ENCODE peak calls at places on chromosomes 6 and 20, in four cellular contexts. X, M, I and U are unnamed samples.

GRCh38 chr6:35776364-35777215 is at the start of gene CLPSL2:
- DNase-seq in X (peak), M (peak), I (peak), U (no peak)

GRCh38 chr20:1119128-1119505 is 715 bp downstream of the PSMF1 start:
- DNase-seq in X (peak), M (no peak), I (no peak), U (no peak)

GRCh38 chr6:80622641-80623040 is 516.2 kb downstream of the BCKDHB start:
- DNase-seq in X (no peak), M (no peak), I (no peak), U (no peak)

GRCh38 chr20:57399587-57400261 is 8.5 kb downstream of the RBM38 start:
- DNase-seq in X (peak), M (no peak), I (peak), U (no peak)

GRCh38 chr6:9634776-9635175 is 780.1 kb downstream of the TFAP2A start:
- DNase-seq in X (no peak), M (no peak), I (no peak), U (no peak)

GRCh38 chr20:37859406-37860171 is 43.3 kb upstream of the VSTM2L start:
- DNase-seq in X (no peak), M (no peak), I (no peak), U (no peak)

GRCh38 chr6:143333749-143334520 is 116.6 kb downstream of the ADAT2 start:
- DNase-seq in X (no peak), M (no peak), I (no peak), U (no peak)

GRCh38 chr20:6066582-6066981 is 12.7 kb upstream of the LRRN4 start:
- DNase-seq in X (no peak), M (no peak), I (no peak), U (no peak)

GRCh38 chr6:4185419-4185818 is 50.0 kb upstream of the ECI2 start:
- DNase-seq in X (no peak), M (no peak), I (no peak), U (no peak)

GRCh38 chr6:150891886-150892485 is 26.5 kb downstream of the MTHFD1L start:
- DNase-seq in X (peak), M (peak), I (no peak), U (peak)

GRCh38 chr6:150895898-150896632 is 30.6 kb downstream of the MTHFD1L start:
- DNase-seq in X (no peak), M (no peak), I (no peak), U (no peak)

GRCh38 chr6:150897400-150897943 is 32.0 kb downstream of the MTHFD1L start:
- DNase-seq in X (no peak), M (no peak), I (no peak), U (no peak)

GRCh38 chr6:150894191-150894744 is 28.8 kb downstream of the MTHFD1L start:
- DNase-seq in X (no peak), M (no peak), I (no peak), U (no peak)

DNA sequence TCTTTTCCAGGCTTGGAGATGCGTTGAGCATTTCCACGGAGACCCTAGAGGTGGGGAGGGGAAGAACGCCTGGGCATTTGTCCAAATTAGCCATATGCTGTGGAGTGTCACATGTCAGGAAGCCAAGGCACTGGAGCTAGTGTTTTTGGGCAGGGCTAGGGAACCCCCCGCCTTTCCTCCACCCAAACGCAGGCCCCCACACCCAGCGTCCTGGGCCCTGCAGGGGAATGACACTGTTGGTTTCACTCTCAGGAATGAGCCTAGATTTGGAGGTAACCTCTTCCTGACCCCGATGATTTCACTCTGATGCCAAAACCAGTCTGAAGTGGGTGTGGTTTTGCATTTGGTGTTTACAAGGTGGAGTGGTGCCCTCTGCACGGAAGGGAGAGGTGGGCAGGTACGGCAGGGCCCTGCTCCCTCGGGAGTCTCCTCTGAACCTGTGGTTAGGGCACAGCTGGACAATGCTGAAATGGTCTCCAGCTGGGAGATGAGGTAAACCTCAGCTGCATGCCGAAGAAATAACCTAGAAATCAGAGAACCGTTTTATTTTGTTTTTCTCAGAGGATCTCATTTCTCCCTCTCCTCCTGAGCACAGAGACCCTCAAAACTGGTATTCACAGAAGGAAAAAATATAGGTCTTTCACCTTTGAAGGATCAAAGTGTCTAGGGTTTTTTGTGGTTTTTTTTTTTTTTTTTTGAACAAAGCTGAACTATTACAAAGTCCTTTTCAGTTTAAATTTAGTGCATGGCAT is 29.6 kb downstream of the MTHFD1L start:
- DNase-seq in X (peak), M (peak), I (no peak), U (no peak)
- TF ChIP-seq CTCF in X (no peak), M (no peak), I (no peak), U (no peak)

GRCh38 chr6:127483399-127484055 is 24.3 kb upstream of the KIAA0408 start:
- DNase-seq in X (no peak), M (no peak), I (no peak), U (no peak)
- TF ChIP-seq CTCF in X (no peak), M (no peak), I (no peak), U (no peak)

GRCh38 chr6:161554883-161555282 is 281.0 kb upstream of the AGPAT4 start:
- DNase-seq in X (no peak), M (no peak), I (no peak), U (no peak)

GRCh38 chr6:161561938-161562337 is 288.1 kb upstream of the AGPAT4 start:
- DNase-seq in X (no peak), M (no peak), I (no peak), U (no peak)

DNA sequence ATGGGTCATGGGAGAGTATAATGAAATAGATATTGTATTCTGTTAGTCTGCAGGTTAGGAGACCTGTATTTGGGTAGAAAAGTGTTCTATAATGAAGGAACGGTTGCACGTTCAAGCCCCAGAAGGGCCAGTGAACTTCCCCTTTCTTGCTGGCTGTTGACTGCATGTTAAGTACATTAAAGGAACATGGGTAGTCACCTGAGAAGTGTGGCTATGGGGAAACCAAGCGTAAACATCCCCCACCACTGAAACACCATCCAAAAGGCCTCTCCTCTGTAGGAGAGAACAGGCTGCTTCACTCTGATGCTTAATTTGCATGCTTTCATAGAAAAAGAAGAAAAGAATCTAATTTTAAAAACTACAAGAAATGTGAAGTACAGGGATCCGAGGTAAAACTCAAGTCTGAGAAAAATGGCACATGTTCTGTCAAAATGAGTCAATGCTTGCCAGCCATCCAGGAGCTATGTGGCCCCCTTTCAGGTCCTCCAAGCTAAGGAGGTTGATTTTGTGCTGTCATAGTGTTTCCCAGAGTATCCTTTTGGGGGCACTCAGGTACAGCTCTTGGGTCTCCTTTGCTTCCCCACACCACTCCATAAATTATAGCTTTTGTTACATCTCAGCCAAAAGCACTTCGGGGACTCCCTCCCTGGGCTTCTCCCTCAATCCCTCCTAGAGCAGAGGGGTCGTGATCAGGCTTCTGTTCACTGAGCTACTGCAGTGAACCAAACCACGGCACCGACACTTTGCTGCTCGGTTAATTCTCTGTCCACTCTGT is 283.7 kb upstream of the AGPAT4 start:
- DNase-seq in X (no peak), M (no peak), I (no peak), U (no peak)
- TF ChIP-seq CTCF in X (no peak), M (no peak), I (no peak), U (no peak)

GRCh38 chr6:130324657-130325056 is 41.2 kb upstream of the TMEM200A start:
- DNase-seq in X (peak), M (peak), I (no peak), U (no peak)
- TF ChIP-seq CTCF in X (no peak), M (no peak), I (no peak), U (no peak)

DNA sequence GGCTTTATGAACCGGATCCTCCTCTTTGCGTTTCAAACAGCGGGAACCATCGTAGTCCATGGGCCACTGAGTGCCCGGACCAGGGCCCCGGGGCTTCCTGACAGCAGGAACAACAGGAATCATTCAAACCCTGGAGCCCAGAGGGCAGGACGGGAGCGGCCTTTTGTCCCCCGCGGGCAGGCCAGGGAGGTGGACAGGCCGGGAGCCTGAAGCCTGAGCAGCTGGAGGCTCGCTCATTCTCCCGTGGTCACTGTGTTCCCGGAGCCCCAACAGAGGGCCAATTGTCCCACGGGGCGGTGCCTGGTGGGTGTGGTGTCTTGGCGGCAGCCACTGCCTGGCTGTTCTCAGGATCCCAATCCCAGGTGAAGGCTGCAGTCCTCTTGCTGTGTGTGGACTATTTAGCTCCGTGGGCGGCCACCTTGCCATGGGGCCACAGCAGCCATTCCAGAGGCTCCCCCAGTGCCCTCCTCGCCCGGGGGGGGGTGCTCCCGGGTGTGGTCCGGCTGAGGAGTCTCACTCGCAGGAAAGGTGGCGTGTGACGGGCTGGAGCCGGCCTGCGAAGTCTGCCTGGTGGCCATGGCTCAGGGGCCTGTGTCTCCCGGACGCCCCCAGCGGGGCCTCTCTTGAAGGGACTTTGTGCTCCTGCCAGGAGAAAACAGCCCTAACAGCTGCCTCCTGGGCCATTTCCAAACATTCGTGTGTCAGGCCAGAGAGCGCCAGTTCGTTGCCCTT is 77.2 kb upstream of the BHLHE23 start:
- DNase-seq in X (no peak), M (no peak), I (peak), U (no peak)
- TF ChIP-seq CTCF in X (no peak), M (no peak), I (no peak), U (no peak)

GRCh38 chr20:18018100-18018499 is 39.6 kb downstream of the OVOL2 start:
- DNase-seq in X (no peak), M (no peak), I (no peak), U (no peak)

GRCh38 chr20:18020931-18021330 is 36.8 kb downstream of the OVOL2 start:
- DNase-seq in X (no peak), M (no peak), I (no peak), U (no peak)

GRCh38 chr20:18024606-18025127 is 33.0 kb downstream of the OVOL2 start:
- DNase-seq in X (no peak), M (no peak), I (no peak), U (no peak)

GRCh38 chr20:18016772-18017171 is 40.9 kb downstream of the OVOL2 start:
- DNase-seq in X (no peak), M (no peak), I (no peak), U (no peak)

GRCh38 chr20:18019068-18019467 is 38.6 kb downstream of the OVOL2 start:
- DNase-seq in X (no peak), M (peak), I (no peak), U (no peak)
- TF ChIP-seq CTCF in X (peak), M (peak), I (peak), U (no peak)

DNA sequence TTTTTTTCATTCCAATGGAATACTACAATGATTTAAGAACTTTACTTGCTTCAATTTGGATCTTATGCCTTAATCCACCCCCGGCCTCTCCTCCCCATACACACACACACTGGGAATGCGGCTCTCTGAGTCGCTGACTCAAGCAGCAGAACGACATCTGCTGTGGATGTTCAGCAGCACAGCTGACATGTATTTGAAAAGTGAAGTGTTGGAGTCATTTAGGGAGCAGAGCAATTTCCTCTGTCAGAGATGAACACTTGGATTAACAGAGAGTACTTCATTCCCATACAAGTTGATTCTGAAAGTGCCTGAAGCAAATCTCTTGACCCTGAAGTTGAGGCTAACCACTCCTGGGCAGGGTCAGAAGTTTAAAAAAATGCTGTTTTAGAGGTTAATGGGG is 27.9 kb upstream of the LAMA4 start:
- DNase-seq in X (peak), M (peak), I (peak), U (no peak)
- TF ChIP-seq CTCF in X (peak), M (peak), I (no peak), U (no peak)

GRCh38 chr6:50330347-50330746 is 280.6 kb upstream of the DEFB112 start:
- DNase-seq in X (no peak), M (no peak), I (no peak), U (no peak)
- TF ChIP-seq CTCF in X (no peak), M (no peak), I (no peak), U (no peak)